ENCODE peak calls at places on chromosomes 16 and 17, in seven cellular contexts. B is HL-60, C is OCI-LY7, R is uterus, U is A549, T is heart left ventricle, H is mesendoderm. S is an unnamed sample.

GRCh38 chr16:80006175-80006895 is 405.8 kb upstream of the MAF start:
- DNase-seq in H (no peak), C (no peak), B (no peak), U (peak; percentile 16), T (peak; percentile 77), R (no peak), S (no peak)

GRCh38 chr17:18093616-18094408 is 6.1 kb downstream of the DRG2 start:
- DNase-seq in C (peak; percentile 22), B (peak; percentile 11), T (peak; percentile 81), H (peak; percentile 63), U (peak; percentile 63), R (no peak), S (no peak)

GRCh38 chr17:8140058-8140412 is 12.2 kb downstream of the PER1 start:
- DNase-seq in B (no peak), C (no peak), R (peak; percentile 45), U (no peak), T (no peak), H (no peak), S (peak; percentile 81)

GRCh38 chr17:933168-934083 is 46.1 kb downstream of the NXN start:
- DNase-seq in R (peak; percentile 63), C (no peak), U (peak; percentile 97), T (no peak), B (no peak), H (peak; percentile 99), S (no peak)

GRCh38 chr17:75854111-75854748 is 905 bp downstream of the WBP2 start:
- DNase-seq in B (no peak), T (no peak), H (peak; percentile 84), U (peak; percentile 80), R (no peak), C (no peak), S (no peak)

GRCh38 chr16:65672960-65673359 is 551.1 kb upstream of the CDH11 start:
- DNase-seq in T (no peak), B (no peak), U (no peak), R (no peak), C (no peak), H (peak; percentile 89), S (no peak)

GRCh38 chr17:28365487-28365886 is 488 bp upstream of the SEBOX start:
- DNase-seq in C (no peak), R (no peak), H (no peak), U (no peak), B (no peak), T (no peak), S (no peak)

GRCh38 chr17:1495265-1495664 is 2.8 kb upstream of the MYO1C start:
- DNase-seq in B (no peak), T (peak; percentile 85), R (no peak), C (no peak), U (no peak), H (no peak), S (peak; percentile 94)

GRCh38 chr17:82281502-82282238 is 8.2 kb upstream of the CSNK1D start:
- DNase-seq in R (no peak), B (no peak), U (no peak), C (no peak), T (peak; percentile 21), H (no peak), S (no peak)

GRCh38 chr17:31323551-31323950 is 2.1 kb upstream of the EVI2A start:
- DNase-seq in H (no peak), T (no peak), U (no peak), B (no peak), R (no peak), C (no peak), S (no peak)

GRCh38 chr17:45648642-45649041 is 135.5 kb upstream of the CRHR1 start:
- DNase-seq in C (no peak), U (no peak), T (no peak), H (no peak), B (no peak), R (no peak), S (no peak)

GRCh38 chr16:86901483-86901882 is 323.1 kb downstream of the FOXL1 start:
- DNase-seq in H (peak; percentile 21), C (no peak), R (no peak), B (no peak), T (no peak), U (peak; percentile 28), S (no peak)

GRCh38 chr16:25838724-25839186 is 147.0 kb downstream of the HS3ST4 start:
- DNase-seq in U (peak; percentile 19), C (peak; percentile 73), B (peak; percentile 34), H (peak; percentile 94), T (no peak), R (no peak), S (no peak)

GRCh38 chr17:29155966-29156338 is 24.2 kb downstream of the MYO18A start:
- DNase-seq in C (no peak), B (no peak), U (no peak), R (no peak), T (no peak), H (peak; percentile 97), S (no peak)

GRCh38 chr17:14320734-14321475 is 20.0 kb downstream of the HS3ST3B1 start:
- DNase-seq in C (no peak), H (no peak), R (no peak), B (no peak), T (no peak), U (no peak), S (no peak)

GRCh38 chr16:64830653-64831052 is 291.2 kb downstream of the CDH11 start:
- DNase-seq in R (no peak), U (no peak), H (no peak), C (no peak), T (no peak), B (no peak), S (no peak)

GRCh38 chr16:48053346-48053745 is 102.4 kb downstream of the ABCC12 start:
- DNase-seq in H (peak; percentile 98), B (no peak), R (no peak), C (no peak), T (no peak), U (no peak), S (no peak)

GRCh38 chr16:85138825-85139627 is 26.8 kb upstream of the CIBAR2 start:
- DNase-seq in U (no peak), B (no peak), R (no peak), H (no peak), T (no peak), C (peak; percentile 29), S (no peak)

GRCh38 chr16:85136213-85136704 is 24.0 kb upstream of the CIBAR2 start:
- DNase-seq in C (peak; percentile 34), R (no peak), H (no peak), U (no peak), T (peak; percentile 72), B (peak; percentile 80), S (no peak)

GRCh38 chr16:85136705-85137322 is 24.5 kb upstream of the CIBAR2 start:
- DNase-seq in U (no peak), C (no peak), B (no peak), T (peak; percentile 75), R (peak; percentile 57), H (peak; percentile 56), S (peak; percentile 78)

GRCh38 chr16:85138073-85138824 is 26.0 kb upstream of the CIBAR2 start:
- DNase-seq in R (no peak), C (no peak), H (no peak), T (no peak), B (no peak), U (no peak), S (no peak)

GRCh38 chr16:85137323-85138072 is 25.2 kb upstream of the CIBAR2 start:
- DNase-seq in T (peak; percentile 98), H (no peak), U (no peak), C (no peak), B (no peak), R (peak; percentile 95), S (peak; percentile 96)
- H3K4me3 ChIP-seq in T (peak overlapping the region; percentile 43), H (no peak overlapping the region), U (no peak overlapping the region), C (no peak overlapping the region), B (no peak overlapping the region), R (peak overlapping the region; percentile 26), S (peak overlapping the region; percentile 66)

GRCh38 chr17:36501351-36501750 is 14.9 kb downstream of the ZNHIT3 start:
- DNase-seq in U (no peak), T (no peak), H (no peak), R (no peak), B (no peak), C (no peak), S (no peak)

GRCh38 chr17:36504156-36504545 is 17.7 kb downstream of the ZNHIT3 start:
- DNase-seq in U (no peak), R (no peak), T (no peak), C (no peak), H (no peak), B (no peak), S (no peak)

GRCh38 chr17:36505171-36505570 is 18.7 kb downstream of the ZNHIT3 start:
- DNase-seq in R (no peak), T (no peak), B (no peak), H (no peak), U (no peak), C (no peak), S (no peak)

GRCh38 chr17:36501963-36502362 is 15.5 kb downstream of the ZNHIT3 start:
- DNase-seq in R (no peak), T (no peak), C (no peak), U (no peak), B (no peak), H (no peak), S (no peak)

GRCh38 chr17:36503456-36504155 is 17.1 kb downstream of the ZNHIT3 start:
- DNase-seq in C (no peak), U (no peak), T (peak; percentile 52), R (no peak), H (no peak), B (no peak), S (no peak)
- H3K4me3 ChIP-seq in C (no peak overlapping the region), U (no peak overlapping the region), T (no peak overlapping the region), R (no peak overlapping the region), H (no peak overlapping the region), B (no peak overlapping the region), S (no peak overlapping the region)

GRCh38 chr17:44171931-44172455 is 1.5 kb downstream of the ASB16 start:
- DNase-seq in H (no peak), T (no peak), U (no peak), C (no peak), R (no peak), B (peak; percentile 16), S (no peak)

GRCh38 chr17:44170499-44171201 is at the start of gene ASB16:
- DNase-seq in U (no peak), T (peak; percentile 80), C (no peak), R (peak; percentile 41), H (peak; percentile 31), B (no peak), S (no peak)

GRCh38 chr17:44174427-44174826 is 3.9 kb downstream of the ASB16 start:
- DNase-seq in B (no peak), H (no peak), C (no peak), U (no peak), T (no peak), R (no peak), S (no peak)

GRCh38 chr17:44167181-44167861 is 3.2 kb upstream of the ASB16 start:
- DNase-seq in R (no peak), C (no peak), H (no peak), B (no peak), U (no peak), T (no peak), S (no peak)

DNA sequence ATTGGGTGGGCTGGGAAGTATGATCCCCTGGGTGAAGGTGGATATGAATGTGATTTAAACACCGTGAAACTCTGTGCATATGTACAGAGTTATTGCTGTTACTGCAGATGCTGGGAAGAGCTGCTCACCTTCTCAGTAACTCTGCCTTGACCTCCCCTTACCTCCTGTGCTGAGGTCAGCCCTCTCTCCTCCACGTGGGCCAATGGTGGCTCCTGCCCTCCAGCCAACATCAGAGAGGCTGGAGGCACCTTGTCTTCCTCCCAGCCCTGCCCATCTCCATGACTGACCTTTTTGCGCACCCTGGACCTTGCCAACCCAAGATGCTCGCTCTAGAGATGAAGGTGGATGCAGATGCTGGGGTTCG is 387 bp upstream of the ASB16 start:
- DNase-seq in R (no peak), B (no peak), H (no peak), U (no peak), T (no peak), C (no peak), S (no peak)
- H3K4me3 ChIP-seq in R (no peak overlapping the region), B (no peak overlapping the region), H (no peak overlapping the region), U (no peak overlapping the region), T (peak overlapping the region; percentile 54), C (no peak overlapping the region), S (peak overlapping the region; percentile 67)

GRCh38 chr17:32907583-32907982 is 20.4 kb upstream of the TMEM98 start:
- DNase-seq in H (no peak), B (no peak), R (no peak), C (no peak), T (no peak), U (no peak), S (no peak)
- H3K4me3 ChIP-seq in H (no peak overlapping the region), B (no peak overlapping the region), R (no peak overlapping the region), C (no peak overlapping the region), T (no peak overlapping the region), U (no peak overlapping the region), S (no peak overlapping the region)

S was measured in coronary artery.